ENCODE peak calls at places on chromosomes 11 and 22, in nine cellular contexts. One of them, this sample, is unnamed.

GRCh38 chr22:35894937-35895708 is 133.5 kb downstream of the RBFOX2 start:
- DNase-seq in colonic mucosa: peak
- DNase-seq in right atrium auricular region: no peak
- DNase-seq in right lobe of liver: no peak
- DNase-seq in ascending aorta: peak
- DNase-seq in HCT116: no peak
- DNase-seq in RWPE1: peak
- DNase-seq in stomach: no peak
- DNase-seq in CD8-positive, alpha-beta T cell: no peak
- DNase-seq in this sample: peak

GRCh38 chr11:61827573-61828378 is at the start of gene FADS2:
- DNase-seq in RWPE1: peak
- DNase-seq in right lobe of liver: peak
- DNase-seq in stomach: peak
- DNase-seq in right atrium auricular region: peak
- DNase-seq in colonic mucosa: peak
- DNase-seq in CD8-positive, alpha-beta T cell: peak
- DNase-seq in ascending aorta: peak
- DNase-seq in HCT116: no peak
- DNase-seq in this sample: peak

GRCh38 chr11:110295487-110296225 is 758 bp downstream of the RDX start:
- DNase-seq in ascending aorta: peak
- DNase-seq in colonic mucosa: peak
- DNase-seq in right lobe of liver: peak
- DNase-seq in HCT116: no peak
- DNase-seq in stomach: peak
- DNase-seq in RWPE1: peak
- DNase-seq in CD8-positive, alpha-beta T cell: peak
- DNase-seq in right atrium auricular region: no peak
- DNase-seq in this sample: no peak

GRCh38 chr11:452916-453527 is 2.9 kb downstream of the PTDSS2 start:
- DNase-seq in ascending aorta: no peak
- DNase-seq in stomach: no peak
- DNase-seq in right atrium auricular region: no peak
- DNase-seq in CD8-positive, alpha-beta T cell: no peak
- DNase-seq in right lobe of liver: no peak
- DNase-seq in HCT116: no peak
- DNase-seq in RWPE1: no peak
- DNase-seq in colonic mucosa: no peak
- DNase-seq in this sample: no peak

GRCh38 chr22:22112533-22113294 is 130.1 kb upstream of the TOP3B start:
- DNase-seq in HCT116: no peak
- DNase-seq in RWPE1: no peak
- DNase-seq in CD8-positive, alpha-beta T cell: no peak
- DNase-seq in right lobe of liver: no peak
- DNase-seq in colonic mucosa: no peak
- DNase-seq in right atrium auricular region: no peak
- DNase-seq in ascending aorta: no peak
- DNase-seq in stomach: no peak
- DNase-seq in this sample: no peak

GRCh38 chr22:47209547-47210023 is 447.1 kb downstream of the TBC1D22A start:
- DNase-seq in ascending aorta: peak
- DNase-seq in RWPE1: no peak
- DNase-seq in right lobe of liver: peak
- DNase-seq in colonic mucosa: peak
- DNase-seq in right atrium auricular region: peak
- DNase-seq in HCT116: no peak
- DNase-seq in CD8-positive, alpha-beta T cell: no peak
- DNase-seq in stomach: peak
- DNase-seq in this sample: no peak

GRCh38 chr11:45643585-45643984 is 21.8 kb downstream of the CHST1 start:
- DNase-seq in colonic mucosa: no peak
- DNase-seq in HCT116: no peak
- DNase-seq in CD8-positive, alpha-beta T cell: no peak
- DNase-seq in right atrium auricular region: no peak
- DNase-seq in ascending aorta: no peak
- DNase-seq in RWPE1: no peak
- DNase-seq in right lobe of liver: no peak
- DNase-seq in stomach: no peak
- DNase-seq in this sample: no peak

GRCh38 chr11:105719073-105719846 is 109.4 kb downstream of the GRIA4 start:
- DNase-seq in right lobe of liver: no peak
- DNase-seq in CD8-positive, alpha-beta T cell: no peak
- DNase-seq in HCT116: peak
- DNase-seq in RWPE1: peak
- DNase-seq in ascending aorta: no peak
- DNase-seq in stomach: no peak
- DNase-seq in colonic mucosa: no peak
- DNase-seq in right atrium auricular region: no peak
- DNase-seq in this sample: peak

GRCh38 chr11:119671048-119671447 is 58.0 kb downstream of the NECTIN1 start:
- DNase-seq in right atrium auricular region: peak
- DNase-seq in ascending aorta: no peak
- DNase-seq in CD8-positive, alpha-beta T cell: no peak
- DNase-seq in RWPE1: no peak
- DNase-seq in stomach: peak
- DNase-seq in right lobe of liver: peak
- DNase-seq in colonic mucosa: peak
- DNase-seq in HCT116: no peak
- DNase-seq in this sample: peak

GRCh38 chr11:95134491-95134890 is 44.8 kb downstream of the ENDOD1 start:
- DNase-seq in stomach: no peak
- DNase-seq in ascending aorta: no peak
- DNase-seq in right lobe of liver: no peak
- DNase-seq in CD8-positive, alpha-beta T cell: no peak
- DNase-seq in right atrium auricular region: no peak
- DNase-seq in colonic mucosa: no peak
- DNase-seq in RWPE1: peak
- DNase-seq in HCT116: no peak
- DNase-seq in this sample: no peak

GRCh38 chr11:112042961-112043304 is 17.7 kb downstream of the DLAT start:
- DNase-seq in colonic mucosa: no peak
- DNase-seq in right lobe of liver: no peak
- DNase-seq in HCT116: no peak
- DNase-seq in ascending aorta: no peak
- DNase-seq in RWPE1: no peak
- DNase-seq in right atrium auricular region: no peak
- DNase-seq in stomach: no peak
- DNase-seq in CD8-positive, alpha-beta T cell: no peak
- DNase-seq in this sample: no peak
- H3K27ac ChIP-seq in colonic mucosa: no peak
- H3K27ac ChIP-seq in right lobe of liver: no peak
- H3K27ac ChIP-seq in HCT116: peak
- H3K27ac ChIP-seq in ascending aorta: no peak
- H3K27ac ChIP-seq in RWPE1: no peak
- H3K27ac ChIP-seq in right atrium auricular region: no peak
- H3K27ac ChIP-seq in stomach: no peak
- H3K27ac ChIP-seq in CD8-positive, alpha-beta T cell: no peak
- H3K27ac ChIP-seq in this sample: no peak

GRCh38 chr11:81647374-81647773 is 1086.3 kb downstream of the FAM181B start:
- DNase-seq in right atrium auricular region: no peak
- DNase-seq in HCT116: no peak
- DNase-seq in right lobe of liver: no peak
- DNase-seq in RWPE1: no peak
- DNase-seq in CD8-positive, alpha-beta T cell: no peak
- DNase-seq in ascending aorta: no peak
- DNase-seq in stomach: no peak
- DNase-seq in colonic mucosa: no peak
- DNase-seq in this sample: no peak

GRCh38 chr11:81644239-81644840 is 1089.3 kb downstream of the FAM181B start:
- DNase-seq in right lobe of liver: no peak
- DNase-seq in RWPE1: peak
- DNase-seq in right atrium auricular region: no peak
- DNase-seq in CD8-positive, alpha-beta T cell: no peak
- DNase-seq in stomach: no peak
- DNase-seq in HCT116: peak
- DNase-seq in ascending aorta: no peak
- DNase-seq in colonic mucosa: no peak
- DNase-seq in this sample: no peak
- TF ChIP-seq CTCF in right lobe of liver: peak
- TF ChIP-seq CTCF in RWPE1: peak
- TF ChIP-seq CTCF in right atrium auricular region: peak
- TF ChIP-seq CTCF in CD8-positive, alpha-beta T cell: peak
- TF ChIP-seq CTCF in stomach: no peak
- TF ChIP-seq CTCF in HCT116: peak
- TF ChIP-seq CTCF in ascending aorta: peak
- TF ChIP-seq CTCF in colonic mucosa: peak
- TF ChIP-seq CTCF in this sample: peak

GRCh38 chr11:2947744-2948143 is 18.5 kb upstream of the PHLDA2 start:
- DNase-seq in ascending aorta: no peak
- DNase-seq in CD8-positive, alpha-beta T cell: no peak
- DNase-seq in right atrium auricular region: no peak
- DNase-seq in colonic mucosa: no peak
- DNase-seq in right lobe of liver: no peak
- DNase-seq in RWPE1: no peak
- DNase-seq in HCT116: no peak
- DNase-seq in stomach: no peak
- DNase-seq in this sample: no peak

GRCh38 chr11:2951235-2952110 is 22.3 kb upstream of the PHLDA2 start:
- DNase-seq in right atrium auricular region: no peak
- DNase-seq in stomach: no peak
- DNase-seq in right lobe of liver: no peak
- DNase-seq in HCT116: no peak
- DNase-seq in ascending aorta: no peak
- DNase-seq in RWPE1: no peak
- DNase-seq in CD8-positive, alpha-beta T cell: no peak
- DNase-seq in colonic mucosa: no peak
- DNase-seq in this sample: no peak

GRCh38 chr11:2954263-2954662 is 25.0 kb upstream of the PHLDA2 start:
- DNase-seq in right atrium auricular region: no peak
- DNase-seq in HCT116: no peak
- DNase-seq in RWPE1: no peak
- DNase-seq in stomach: no peak
- DNase-seq in colonic mucosa: no peak
- DNase-seq in CD8-positive, alpha-beta T cell: no peak
- DNase-seq in ascending aorta: no peak
- DNase-seq in right lobe of liver: no peak
- DNase-seq in this sample: no peak

GRCh38 chr11:2949920-2950319 is 20.7 kb upstream of the PHLDA2 start:
- DNase-seq in right atrium auricular region: no peak
- DNase-seq in stomach: no peak
- DNase-seq in HCT116: no peak
- DNase-seq in RWPE1: no peak
- DNase-seq in right lobe of liver: no peak
- DNase-seq in colonic mucosa: no peak
- DNase-seq in ascending aorta: no peak
- DNase-seq in CD8-positive, alpha-beta T cell: no peak
- DNase-seq in this sample: no peak

DNA sequence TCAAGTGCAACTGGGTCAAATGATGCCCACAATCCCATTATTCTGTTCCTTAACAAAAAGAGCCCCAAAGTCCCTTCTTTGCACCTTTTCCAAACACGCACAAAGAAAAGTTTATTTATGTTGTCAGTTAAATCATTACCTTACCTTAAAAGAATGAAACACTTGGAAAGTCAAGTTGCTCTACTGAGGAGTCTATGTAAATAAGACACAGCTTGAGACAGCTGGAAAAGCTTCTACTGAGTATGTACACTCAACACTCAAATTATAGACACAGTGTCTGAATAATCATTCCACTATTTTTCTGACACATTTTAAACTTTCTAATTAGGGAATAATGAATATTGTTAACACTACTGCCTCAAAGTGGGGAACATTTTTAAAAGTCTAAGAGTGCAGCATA is 21.6 kb upstream of the PHLDA2 start:
- DNase-seq in RWPE1: no peak
- DNase-seq in stomach: no peak
- DNase-seq in ascending aorta: no peak
- DNase-seq in colonic mucosa: no peak
- DNase-seq in CD8-positive, alpha-beta T cell: no peak
- DNase-seq in right atrium auricular region: no peak
- DNase-seq in right lobe of liver: no peak
- DNase-seq in HCT116: no peak
- DNase-seq in this sample: no peak
- H3K27ac ChIP-seq in RWPE1: no peak
- H3K27ac ChIP-seq in stomach: no peak
- H3K27ac ChIP-seq in ascending aorta: peak
- H3K27ac ChIP-seq in colonic mucosa: no peak
- H3K27ac ChIP-seq in CD8-positive, alpha-beta T cell: no peak
- H3K27ac ChIP-seq in right atrium auricular region: no peak
- H3K27ac ChIP-seq in right lobe of liver: no peak
- H3K27ac ChIP-seq in HCT116: no peak
- H3K27ac ChIP-seq in this sample: no peak

DNA sequence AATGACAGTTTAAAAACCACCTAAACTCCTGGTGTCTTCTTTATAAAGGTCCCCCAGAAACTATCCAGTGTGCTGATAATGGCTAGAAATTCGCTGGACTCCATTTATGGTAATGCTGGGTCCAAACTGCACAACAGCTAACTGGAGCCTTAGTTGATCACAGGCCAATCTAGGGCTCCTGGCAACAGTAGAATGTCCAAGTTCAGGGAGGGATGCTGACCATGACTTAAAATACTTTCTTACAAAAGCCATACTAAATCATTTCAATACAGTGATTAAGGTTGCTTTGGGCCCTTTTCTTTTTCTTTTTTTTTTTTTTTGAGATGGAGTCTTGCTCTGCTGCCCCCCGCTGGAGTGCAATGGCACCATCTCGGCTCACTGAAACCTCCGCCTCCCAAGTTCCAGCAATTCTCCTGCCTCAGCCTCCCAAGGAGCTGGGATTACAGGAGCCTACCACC is 14.5 kb upstream of the GAB2 start:
- DNase-seq in right lobe of liver: no peak
- DNase-seq in RWPE1: no peak
- DNase-seq in ascending aorta: no peak
- DNase-seq in colonic mucosa: no peak
- DNase-seq in stomach: no peak
- DNase-seq in right atrium auricular region: no peak
- DNase-seq in CD8-positive, alpha-beta T cell: no peak
- DNase-seq in HCT116: no peak
- DNase-seq in this sample: no peak
- TF ChIP-seq CTCF in right lobe of liver: peak
- TF ChIP-seq CTCF in RWPE1: peak
- TF ChIP-seq CTCF in ascending aorta: peak
- TF ChIP-seq CTCF in colonic mucosa: peak
- TF ChIP-seq CTCF in stomach: no peak
- TF ChIP-seq CTCF in right atrium auricular region: peak
- TF ChIP-seq CTCF in CD8-positive, alpha-beta T cell: no peak
- TF ChIP-seq CTCF in HCT116: peak
- TF ChIP-seq CTCF in this sample: peak

This sample was measured in AG04450.